ENCODE peak calls at places on chromosomes 7 and 10, in nine cellular contexts. V is Right ventricle myocardium superior; L is GM18507; G is RPMI7951; W is NCI-H1092; Z is T follicular helper cell; O is stimulated activated CD8-positive, alpha-beta memory T cell treated with anti-CD3 and anti-CD28 coated beads, Interleukin-15, amount 100 ng/mL, for 24 hours; I is HT-29; U is stimulated activated CD4-positive, alpha-beta T cell treated with anti-CD3 and anti-CD28 coated beads, Interleukin-4, amount 100 ng/mL, for 1 hour. J is an unnamed sample.
A peak's percentile ranks its signal among the peaks of the same experiment; 100 is the strongest.

GRCh38 chr7:113113912-113114311 is 4.4 kb downstream of the SMIM30 start:
- DNase-seq in V (no peak), L (no peak), G (peak; percentile 24), W (no peak), Z (no peak), O (no peak), I (peak; percentile 13), U (no peak), J (no peak)

GRCh38 chr10:123377883-123378282 is 223.7 kb downstream of the BUB3 start:
- DNase-seq in V (no peak), L (no peak), G (no peak), W (no peak), Z (no peak), O (no peak), I (no peak), U (no peak), J (no peak)

GRCh38 chr7:66697451-66698438 is 42.8 kb upstream of the RABGEF1 start:
- DNase-seq in V (peak; percentile 65), L (no peak), G (peak; percentile 49), W (no peak), Z (no peak), O (no peak), I (no peak), U (no peak), J (no peak)

GRCh38 chr7:229184-229964 is 37.0 kb downstream of the FAM20C start:
- DNase-seq in V (peak; percentile 84), L (no peak), G (peak; percentile 100), W (no peak), Z (no peak), O (no peak), I (no peak), U (no peak), J (no peak)

GRCh38 chr10:11515596-11516418 is 95.6 kb downstream of the USP6NL start:
- DNase-seq in V (no peak), L (no peak), G (peak; percentile 65), W (peak; percentile 6), Z (peak; percentile 29), O (no peak), I (peak; percentile 73), U (peak; percentile 29), J (peak; percentile 46)

GRCh38 chr10:113945075-113945686 is 90.7 kb downstream of the NHLRC2 start:
- DNase-seq in V (no peak), L (no peak), G (peak; percentile 36), W (no peak), Z (no peak), O (no peak), I (peak; percentile 83), U (no peak), J (no peak)

GRCh38 chr7:156475179-156475578 is 165.4 kb upstream of the RNF32 start:
- DNase-seq in V (no peak), L (peak; percentile 11), G (peak; percentile 57), W (no peak), Z (no peak), O (no peak), I (no peak), U (no peak), J (no peak)

GRCh38 chr7:24653316-24654085 is 80.2 kb downstream of the PALS2 start:
- DNase-seq in V (no peak), L (no peak), G (peak; percentile 40), W (no peak), Z (no peak), O (no peak), I (no peak), U (no peak), J (no peak)

GRCh38 chr7:30575910-30576309 is 18.8 kb upstream of the GARS1 start:
- DNase-seq in V (no peak), L (no peak), G (peak; percentile 15), W (no peak), Z (no peak), O (no peak), I (no peak), U (no peak), J (no peak)

GRCh38 chr10:12476661-12477060 is 127.3 kb downstream of the CAMK1D start:
- DNase-seq in V (no peak), L (no peak), G (no peak), W (no peak), Z (no peak), O (no peak), I (no peak), U (no peak), J (no peak)

GRCh38 chr7:46424934-46425333 is 503.9 kb upstream of the IGFBP3 start:
- DNase-seq in V (no peak), L (no peak), G (no peak), W (no peak), Z (no peak), O (no peak), I (no peak), U (no peak), J (no peak)

GRCh38 chr10:95474228-95475002 is 86.8 kb downstream of the SORBS1 start:
- DNase-seq in V (no peak), L (no peak), G (no peak), W (peak; percentile 11), Z (no peak), O (no peak), I (no peak), U (no peak), J (no peak)

GRCh38 chr7:74002474-74003017 is 25.4 kb upstream of the ELN start:
- DNase-seq in V (peak; percentile 72), L (no peak), G (peak; percentile 89), W (no peak), Z (no peak), O (no peak), I (peak; percentile 93), U (no peak), J (no peak)

GRCh38 chr10:132175907-132176581 is 10.7 kb upstream of the DPYSL4 start:
- DNase-seq in V (peak; percentile 42), L (no peak), G (no peak), W (no peak), Z (no peak), O (no peak), I (no peak), U (no peak), J (no peak)

GRCh38 chr7:1558841-1559625 is 3.0 kb upstream of the TMEM184A start:
- DNase-seq in V (no peak), L (no peak), G (no peak), W (no peak), Z (no peak), O (no peak), I (peak; percentile 87), U (no peak), J (peak; percentile 85)

GRCh38 chr10:32338262-32338661 is 8.7 kb downstream of the EPC1 start:
- DNase-seq in V (no peak), L (no peak), G (peak; percentile 58), W (no peak), Z (no peak), O (no peak), I (no peak), U (no peak), J (no peak)

GRCh38 chr10:83222300-83222699 is 917.0 kb upstream of the GHITM start:
- DNase-seq in V (no peak), L (no peak), G (no peak), W (no peak), Z (no peak), O (no peak), I (no peak), U (no peak), J (no peak)

GRCh38 chr10:31961675-31962074 is 33.0 kb upstream of the ARHGAP12 start:
- DNase-seq in V (no peak), L (peak; percentile 2), G (peak; percentile 99), W (no peak), Z (no peak), O (no peak), I (no peak), U (no peak), J (no peak)

GRCh38 chr7:27117687-27118491 is 12.7 kb downstream of the HOXA4 start:
- DNase-seq in V (no peak), L (no peak), G (no peak), W (no peak), Z (no peak), O (no peak), I (no peak), U (no peak), J (no peak)

J was measured in breast epithelium.